ENCODE peak calls at places on chromosomes 6 and 20, in five cellular contexts. O is astrocyte of the spinal cord, J is SIG-M5, K is left cardiac atrium, P is H7. Q is an unnamed sample.

GRCh38 chr6:152952866-152953509 is 29.9 kb downstream of the FBXO5 start:
- DNase-seq in O (peak), J (no peak), K (no peak), P (no peak), Q (no peak)

GRCh38 chr6:143607959-143608358 is 69.8 kb upstream of the PHACTR2 start:
- DNase-seq in O (no peak), J (no peak), K (no peak), P (no peak), Q (peak)

GRCh38 chr6:99416892-99417767 is 8.0 kb downstream of the PNISR start:
- DNase-seq in O (no peak), J (no peak), K (no peak), P (no peak), Q (no peak)

GRCh38 chr6:46053034-46053933 is 37.6 kb upstream of the CLIC5 start:
- DNase-seq in O (no peak), J (no peak), K (peak), P (no peak), Q (peak)

GRCh38 chr6:34953084-34954025 is 64.3 kb downstream of the ANKS1A start:
- DNase-seq in O (peak), J (no peak), K (no peak), P (no peak), Q (no peak)

GRCh38 chr6:149615805-149616204 is 32.7 kb downstream of the KATNA1 start:
- DNase-seq in O (no peak), J (no peak), K (no peak), P (no peak), Q (no peak)

GRCh38 chr6:3500262-3501001 is 43.6 kb upstream of the SLC22A23 start:
- DNase-seq in O (peak), J (no peak), K (no peak), P (no peak), Q (no peak)

GRCh38 chr6:45665859-45666258 is 288.1 kb upstream of the SUPT3H start:
- DNase-seq in O (no peak), J (no peak), K (no peak), P (no peak), Q (no peak)

GRCh38 chr20:2805682-2806350 is 5.4 kb upstream of the CPXM1 start:
- DNase-seq in O (no peak), J (no peak), K (no peak), P (peak), Q (no peak)

GRCh38 chr6:159633196-159633595 is 59.8 kb downstream of the SOD2 start:
- DNase-seq in O (no peak), J (no peak), K (no peak), P (peak), Q (no peak)

GRCh38 chr6:53466257-53466656 is 78.6 kb downstream of the GCLC start:
- DNase-seq in O (no peak), J (no peak), K (no peak), P (no peak), Q (no peak)

Q was measured in adrenal gland.